ENCODE peak calls at places on chromosomes 5 and 9, in five cellular contexts. N, C, A, L and W are unnamed samples. For H3K9me3, the result is how much of the 10 kb centered on the place peaks cover.

GRCh38 chr5:109740329-109740728 is 50.6 kb downstream of the MAN2A1 start:
- DNase-seq in N (peak), C (no peak), A (no peak), L (no peak), W (no peak)

GRCh38 chr5:169637856-169638190 is 748 bp downstream of the DOCK2 start:
- DNase-seq in N (no peak), C (no peak), A (no peak), L (no peak), W (no peak)

GRCh38 chr5:164202338-164202737 is 696.9 kb downstream of the MAT2B start:
- DNase-seq in N (no peak), C (no peak), A (no peak), L (no peak), W (no peak)

GRCh38 chr5:73170522-73170921 is 2.5 kb upstream of the TMEM174 start:
- DNase-seq in N (no peak), C (no peak), A (no peak), L (no peak), W (no peak)

GRCh38 chr5:50874277-50874984 is 208.0 kb downstream of the PARP8 start:
- DNase-seq in N (no peak), C (no peak), A (no peak), L (no peak), W (no peak)

GRCh38 chr5:123037104-123037418 is 536 bp upstream of the PPIC start:
- DNase-seq in N (no peak), C (no peak), A (no peak), L (no peak), W (no peak)

GRCh38 chr9:107177857-107178256 is 105.2 kb upstream of the RAD23B start:
- DNase-seq in N (no peak), C (no peak), A (no peak), L (no peak), W (no peak)

GRCh38 chr9:3477236-3477834 is 48.5 kb downstream of the RFX3 start:
- DNase-seq in N (no peak), C (no peak), A (no peak), L (no peak), W (no peak)

GRCh38 chr9:115939065-115939765 is 214.4 kb upstream of the PAPPA start:
- DNase-seq in N (no peak), C (no peak), A (no peak), L (no peak), W (no peak)

DNA sequence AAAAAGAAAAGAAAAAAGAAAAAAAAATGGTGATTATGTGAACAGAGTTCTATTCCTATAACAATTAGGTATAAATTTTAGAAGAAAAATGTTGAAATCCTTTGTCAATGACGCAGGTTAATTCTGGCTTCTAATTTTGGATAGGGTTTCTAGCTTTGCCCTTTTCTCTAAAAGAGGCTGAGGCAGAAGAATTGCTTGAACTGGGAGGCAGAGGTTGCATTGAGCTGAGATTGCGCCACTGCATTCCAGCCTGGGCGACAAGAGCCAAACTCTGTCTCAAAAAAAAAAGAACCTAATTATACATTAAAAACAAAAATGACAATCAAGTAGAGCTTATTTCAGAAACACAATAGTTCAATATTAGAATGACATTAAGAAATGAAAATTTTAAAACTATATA is 2.9 kb downstream of the STXBP1 start:
- DNase-seq in N (no peak), C (no peak), A (no peak), L (no peak), W (no peak)
- H3K4me3 ChIP-seq in N (no peak), C (no peak), A (no peak), L (no peak), W (no peak)

DNA sequence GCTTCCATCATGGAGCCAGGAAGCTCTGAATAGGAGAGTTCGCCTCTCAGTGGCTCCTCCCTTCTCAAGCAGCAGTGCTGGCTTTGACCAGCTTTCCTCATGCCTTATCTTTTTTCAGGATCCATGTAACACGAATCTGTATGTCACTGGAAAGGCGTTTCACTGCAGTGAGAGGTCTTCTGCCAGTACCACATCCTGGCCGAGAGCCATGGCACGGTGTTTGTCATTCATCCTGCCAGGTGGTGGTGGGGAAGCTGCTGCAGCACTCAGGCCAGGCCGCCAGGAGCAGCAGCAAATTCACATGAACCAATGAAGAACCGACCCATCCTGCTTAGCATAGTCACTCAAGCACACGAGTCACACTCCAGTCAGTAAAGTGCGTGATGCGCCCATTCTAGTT is 179.0 kb downstream of the FANCC start:
- DNase-seq in N (no peak), C (no peak), A (peak), L (no peak), W (no peak)
- TF ChIP-seq CTCF in N (no peak), C (no peak), A (peak), L (no peak), W (no peak)

GRCh38 chr5:168076561-168076991 is 214.9 kb upstream of the WWC1 start:
- DNase-seq in N (no peak), C (no peak), A (peak), L (peak), W (no peak)
- H3K9me3 ChIP-seq in N (under half), C (under half), A (under half), L (under half), W (under half)

GRCh38 chr9:113350338-113350672 is 964 bp downstream of the BSPRY start:
- DNase-seq in N (no peak), C (no peak), A (no peak), L (no peak), W (no peak)

GRCh38 chr9:113350937-113351336 is 1.6 kb downstream of the BSPRY start:
- DNase-seq in N (no peak), C (no peak), A (no peak), L (no peak), W (no peak)

GRCh38 chr9:113347479-113347878 is 1.9 kb upstream of the BSPRY start:
- DNase-seq in N (no peak), C (no peak), A (no peak), L (no peak), W (no peak)

GRCh38 chr9:113349434-113350337 is at the start of gene BSPRY:
- DNase-seq in N (peak), C (no peak), A (no peak), L (no peak), W (no peak)

GRCh38 chr9:113349044-113349433 is 302 bp upstream of the BSPRY start:
- DNase-seq in N (no peak), C (no peak), A (no peak), L (no peak), W (no peak)
- H3K4me3 ChIP-seq in N (peak), C (peak), A (peak), L (peak), W (peak)

GRCh38 chr9:78783743-78784142 is 486.8 kb downstream of the PSAT1 start:
- DNase-seq in N (no peak), C (no peak), A (no peak), L (no peak), W (no peak)
- TF ChIP-seq CTCF in N (no peak), C (no peak), A (no peak), L (no peak), W (no peak)

DNA sequence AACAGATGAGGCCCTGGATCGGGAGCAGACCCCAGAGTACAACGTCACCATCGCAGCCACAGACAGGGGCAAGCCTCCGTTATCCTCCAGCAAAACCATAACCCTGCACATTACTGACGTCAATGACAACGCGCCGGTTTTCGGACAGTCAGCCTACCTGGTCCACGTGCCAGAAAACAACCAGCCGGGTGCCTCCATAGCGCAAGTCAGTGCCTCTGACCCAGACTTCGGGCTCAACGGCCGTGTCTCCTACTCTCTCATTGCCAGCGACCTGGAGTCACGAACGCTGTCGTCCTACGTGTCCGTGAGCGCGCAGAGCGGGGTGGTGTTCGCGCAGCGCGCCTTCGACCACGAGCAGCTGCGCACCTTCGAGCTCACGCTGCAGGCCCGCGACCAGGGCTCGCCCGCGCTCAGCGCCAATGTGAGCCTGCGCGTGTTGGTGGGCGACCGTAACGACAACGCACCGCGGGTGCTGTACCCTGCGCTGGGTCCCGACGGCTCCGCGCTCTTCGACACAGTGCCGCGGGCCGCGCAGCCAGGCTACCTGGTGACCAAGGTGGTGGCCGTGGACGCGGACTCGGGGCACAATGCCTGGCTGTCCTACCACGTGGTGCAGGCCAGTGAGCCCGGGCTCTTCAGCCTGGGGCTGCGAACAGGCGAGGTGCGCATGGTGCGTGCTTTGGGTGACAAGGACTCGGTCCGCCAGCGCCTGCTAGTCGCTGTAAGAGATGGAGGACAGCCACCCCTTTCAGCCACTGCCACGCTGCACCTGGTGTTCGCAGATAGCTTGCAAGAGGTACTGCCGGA is 1.6 kb upstream of the PCDHGA11 start:
- DNase-seq in N (no peak), C (no peak), A (no peak), L (no peak), W (no peak)
- H3K9me3 ChIP-seq in N (under half), C (half or more), A (under half), L (half or more), W (under half)